ENCODE peak calls at places on chromosomes 13 and 19, in four cellular contexts. X, M, Y and V are unnamed samples.

GRCh38 chr19:36973021-36973843 is 57.1 kb downstream of the ZNF568 start:
- DNase-seq in Y (peak; percentile 89), M (peak; percentile 44), X (peak; percentile 93), V (peak; percentile 94)

GRCh38 chr19:55681131-55682087 is 6.4 kb downstream of the EPN1 start:
- DNase-seq in M (no peak), Y (no peak), X (no peak), V (no peak)

GRCh38 chr13:73733691-73734090 is 400.5 kb downstream of the KLF12 start:
- DNase-seq in M (no peak), X (no peak), Y (no peak), V (no peak)

GRCh38 chr13:83780201-83780600 is 102.1 kb downstream of the SLITRK1 start:
- DNase-seq in X (no peak), M (no peak), Y (no peak), V (no peak)

GRCh38 chr19:51094696-51095279 is 12.1 kb upstream of the KLK14 start:
- DNase-seq in Y (peak; percentile 30), M (no peak), X (no peak), V (no peak)

GRCh38 chr13:112722433-112723250 is 32.8 kb downstream of the ATP11A start:
- DNase-seq in M (no peak), Y (no peak), X (no peak), V (peak; percentile 74)

GRCh38 chr19:37928527-37929286 is 21.7 kb downstream of the SIPA1L3 start:
- DNase-seq in Y (no peak), X (peak; percentile 34), M (no peak), V (no peak)

GRCh38 chr19:23283925-23284324 is 33.7 kb upstream of the ZNF724 start:
- DNase-seq in M (no peak), X (no peak), Y (peak; percentile 29), V (peak; percentile 60)

GRCh38 chr13:50990540-50991506 is 81.2 kb downstream of the RNASEH2B start:
- DNase-seq in X (no peak), Y (no peak), M (no peak), V (no peak)

GRCh38 chr13:65133094-65133493 is 2097.0 kb downstream of the PCDH9 start:
- DNase-seq in M (no peak), X (no peak), Y (no peak), V (no peak)

GRCh38 chr19:54451331-54451871 is 2.4 kb downstream of the LENG8 start:
- DNase-seq in Y (no peak), X (no peak), M (no peak), V (no peak)

GRCh38 chr19:6222884-6223283 is 56.9 kb downstream of the MLLT1 start:
- DNase-seq in Y (no peak), M (no peak), X (peak; percentile 69), V (no peak)
- H3K4me1 ChIP-seq in Y (peaks cover 54% of the 10 kb centered on the region), M (peaks cover 13% of the 10 kb centered on the region), X (peaks cover 43% of the 10 kb centered on the region), V (no peaks in the 10 kb centered on the region)

GRCh38 chr19:41154060-41154459 is 39.0 kb upstream of the CYP2S1 start:
- DNase-seq in M (no peak), X (no peak), Y (no peak), V (no peak)

GRCh38 chr19:41161903-41162302 is 31.1 kb upstream of the CYP2S1 start:
- DNase-seq in Y (no peak), M (no peak), X (no peak), V (no peak)

GRCh38 chr19:41159861-41160260 is 33.2 kb upstream of the CYP2S1 start:
- DNase-seq in M (no peak), X (no peak), Y (no peak), V (no peak)

DNA sequence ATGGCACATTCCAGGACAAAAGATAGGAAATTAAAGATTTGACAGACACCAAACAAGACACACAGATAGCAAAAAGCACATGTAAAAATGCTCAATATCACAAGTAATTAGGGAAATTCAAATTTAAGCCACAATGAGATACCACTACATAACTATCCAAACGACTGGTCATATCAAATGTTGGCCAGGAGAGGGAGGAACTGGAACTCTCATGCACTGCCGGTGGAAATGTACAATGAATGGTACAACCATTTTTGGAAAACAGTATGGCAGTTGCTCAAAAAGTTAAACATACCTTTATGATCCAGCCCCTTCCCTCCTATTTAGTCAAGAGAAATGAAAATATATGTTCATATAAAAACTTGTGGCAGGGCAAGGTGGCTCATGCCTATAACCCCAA is 36.8 kb upstream of the CYP2S1 start:
- DNase-seq in Y (no peak), M (no peak), X (no peak), V (no peak)
- H3K4me3 ChIP-seq in Y (no peak overlapping the region), M (no peak overlapping the region), X (no peak overlapping the region), V (no peak overlapping the region)

GRCh38 chr19:40144151-40144550 is 47.1 kb upstream of the MAP3K10 start:
- DNase-seq in X (no peak), Y (no peak), M (no peak), V (no peak)
- H3K27ac ChIP-seq in X (no peak overlapping the region), Y (no peak overlapping the region), M (no peak overlapping the region), V (no peak overlapping the region)

GRCh38 chr19:39445258-39446071 is at the start of gene SUPT5H:
- DNase-seq in Y (peak; percentile 96), X (peak; percentile 95), M (peak; percentile 79), V (peak; percentile 98)

GRCh38 chr19:39446365-39447084 is 1.1 kb downstream of the SUPT5H start:
- DNase-seq in M (no peak), X (no peak), Y (no peak), V (no peak)

GRCh38 chr19:39448271-39448670 is 2.9 kb downstream of the SUPT5H start:
- DNase-seq in Y (no peak), X (no peak), M (no peak), V (no peak)

GRCh38 chr19:39444598-39445257 is 654 bp upstream of the SUPT5H start:
- DNase-seq in M (no peak), Y (no peak), X (no peak), V (no peak)

GRCh38 chr19:39449116-39449797 is 3.9 kb downstream of the SUPT5H start:
- DNase-seq in Y (no peak), M (no peak), X (no peak), V (no peak)
- H3K4me1 ChIP-seq in Y (peaks cover 35% of the 10 kb centered on the region), M (peaks cover 41% of the 10 kb centered on the region), X (peaks cover 34% of the 10 kb centered on the region), V (peaks cover 7% of the 10 kb centered on the region)

GRCh38 chr13:30058429-30058828 is 208.0 kb upstream of the UBL3 start:
- DNase-seq in X (no peak), Y (no peak), M (no peak), V (no peak)
- H3K4me3 ChIP-seq in X (no peak overlapping the region), Y (no peak overlapping the region), M (no peak overlapping the region), V (no peak overlapping the region)